ENCODE peak calls at places on chromosomes 12 and 14, in six cellular contexts. W is NB4, X is progenitor cell of endocrine pancreas, B is BE2C, D is neural crest cell, C is osteocyte. F is an unnamed sample.

GRCh38 chr12:45216297-45216982 is 545 bp downstream of the ANO6 start:
- DNase-seq in X (peak), C (peak), B (peak), D (peak), W (peak), F (peak)

GRCh38 chr12:46608431-46609280 is 217.1 kb downstream of the SLC38A4 start:
- DNase-seq in D (no peak), C (no peak), B (no peak), X (no peak), W (no peak), F (no peak)

GRCh38 chr14:87698496-87698895 is 294.5 kb downstream of the GALC start:
- DNase-seq in B (no peak), C (no peak), X (no peak), W (peak), D (no peak), F (no peak)

GRCh38 chr12:131816495-131816894 is 11.7 kb upstream of the MMP17 start:
- DNase-seq in W (no peak), X (no peak), D (no peak), B (no peak), C (no peak), F (no peak)

GRCh38 chr12:101695698-101696097 is 1.7 kb upstream of the CHPT1 start:
- DNase-seq in B (no peak), W (peak), D (no peak), X (no peak), C (no peak), F (no peak)

GRCh38 chr12:111405856-111406473 is at the start of gene SH2B3:
- DNase-seq in W (no peak), C (no peak), X (no peak), B (peak), D (no peak), F (no peak)

GRCh38 chr12:116339800-116340371 is 62.4 kb upstream of the MED13L start:
- DNase-seq in D (no peak), C (no peak), X (no peak), W (no peak), B (no peak), F (no peak)

GRCh38 chr12:112878488-112878887 is 28.3 kb upstream of the OAS1 start:
- DNase-seq in X (no peak), W (no peak), C (no peak), D (no peak), B (no peak), F (no peak)

GRCh38 chr14:101903111-101903561 is 61.2 kb upstream of the DYNC1H1 start:
- DNase-seq in X (no peak), D (no peak), B (no peak), W (no peak), C (no peak), F (no peak)

GRCh38 chr12:37666069-37666781 is 650.3 kb upstream of the ALG10B start:
- DNase-seq in C (peak), D (no peak), B (no peak), W (no peak), X (no peak), F (no peak)

GRCh38 chr12:67068204-67068731 is 200.9 kb upstream of the CAND1 start:
- DNase-seq in C (no peak), X (no peak), W (no peak), B (no peak), D (peak), F (no peak)

GRCh38 chr14:75418779-75419768 is 8.7 kb upstream of the JDP2 start:
- DNase-seq in X (no peak), W (peak), D (no peak), C (no peak), B (peak), F (no peak)

GRCh38 chr12:69910739-69911138 is 85.7 kb downstream of the MYRFL start:
- DNase-seq in X (no peak), W (no peak), D (no peak), B (no peak), C (no peak), F (no peak)

GRCh38 chr12:15001733-15002471 is 29.1 kb downstream of the PDE6H start:
- DNase-seq in D (no peak), C (no peak), B (peak), X (no peak), W (no peak), F (no peak)

GRCh38 chr14:51087024-51087423 is 7.9 kb downstream of the TRIM9 start:
- DNase-seq in B (peak), C (no peak), W (peak), X (no peak), D (no peak), F (no peak)

DNA sequence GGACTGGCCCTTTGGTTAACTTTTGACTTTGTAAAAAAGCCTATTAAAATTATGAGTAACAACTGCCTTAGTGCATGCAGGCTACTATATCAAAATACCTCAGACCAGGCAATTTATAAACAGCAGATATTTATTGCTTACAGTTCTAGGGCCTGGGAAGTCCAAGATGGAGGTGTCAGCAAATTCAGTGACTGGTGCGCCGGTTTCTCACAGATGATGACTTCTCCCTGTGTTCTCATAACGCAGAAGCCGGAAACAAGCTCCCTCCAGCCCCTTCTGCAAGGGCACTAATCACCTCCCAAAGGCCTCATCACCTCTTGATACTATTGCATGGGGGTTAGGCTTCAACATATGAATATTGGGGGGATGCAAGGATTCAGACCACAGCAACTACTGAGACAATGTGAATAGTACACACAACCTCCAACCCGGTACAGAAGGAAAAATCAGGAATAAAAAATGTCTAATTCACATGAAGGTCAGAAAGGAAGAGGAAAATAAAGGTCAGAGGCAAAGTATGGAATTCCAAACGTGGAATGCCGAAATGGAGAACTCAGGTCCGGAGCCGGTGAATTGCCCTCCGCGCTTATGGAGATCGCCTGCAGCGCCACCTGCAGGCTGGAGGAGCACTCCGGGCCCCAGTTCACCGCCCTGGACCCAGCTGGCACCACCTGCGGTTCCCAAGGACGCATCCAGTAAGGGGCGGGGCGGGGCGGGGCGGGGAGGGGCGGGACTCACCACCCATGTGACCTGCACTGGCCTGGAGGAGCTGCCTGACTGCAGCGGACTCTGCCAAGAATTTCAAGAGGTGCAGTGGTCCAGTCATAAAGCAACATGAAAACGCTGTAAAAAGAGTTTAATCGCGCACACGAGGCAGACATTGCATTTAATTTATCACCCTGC is 203.4 kb downstream of the KIF26A start:
- DNase-seq in D (peak), X (peak), B (peak), C (no peak), W (peak), F (peak)
- TF ChIP-seq CTCF in D (peak), X (peak), B (peak), C (peak), W (no peak), F (peak)

GRCh38 chr14:20986811-20987210 is 3.0 kb upstream of the METTL17 start:
- DNase-seq in C (no peak), W (peak), D (no peak), B (no peak), X (no peak), F (no peak)

GRCh38 chr14:20989464-20989786 is 355 bp upstream of the METTL17 start:
- DNase-seq in B (no peak), C (no peak), D (no peak), W (no peak), X (no peak), F (no peak)

GRCh38 chr14:20988717-20989116 is 1.1 kb upstream of the METTL17 start:
- DNase-seq in X (no peak), D (no peak), B (no peak), W (no peak), C (no peak), F (no peak)

GRCh38 chr14:20989787-20990600 is at the start of gene METTL17:
- DNase-seq in D (peak), C (peak), X (peak), W (peak), B (peak), F (peak)
- TF ChIP-seq CTCF in D (peak), C (peak), X (peak), W (peak), B (peak), F (peak)

DNA sequence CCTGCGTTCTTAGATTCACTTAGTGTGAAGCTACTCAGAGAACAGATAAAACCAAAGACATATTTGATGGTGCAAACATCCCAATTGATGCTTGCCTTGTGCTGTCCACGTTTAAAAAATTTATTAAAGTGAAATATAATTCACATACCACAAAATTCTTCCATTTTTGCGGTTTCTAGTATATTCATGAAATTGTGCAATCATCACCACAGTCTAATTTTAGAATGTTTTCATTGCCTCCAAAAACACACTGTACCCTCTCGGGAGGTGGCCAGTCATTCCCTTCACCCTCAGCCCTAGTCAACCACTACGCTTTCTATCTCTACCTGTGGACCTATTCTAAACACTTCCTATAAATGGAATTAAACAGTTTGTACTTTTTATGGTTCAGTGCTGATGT is 1109.2 kb downstream of the FLRT2 start:
- DNase-seq in B (no peak), D (no peak), C (no peak), W (peak), X (no peak), F (no peak)
- TF ChIP-seq CTCF in B (no peak), D (no peak), C (no peak), W (no peak), X (no peak), F (no peak)

GRCh38 chr14:94816113-94816512 is 46.2 kb upstream of the GSC start:
- DNase-seq in W (no peak), B (no peak), X (no peak), D (no peak), C (no peak), F (no peak)
- TF ChIP-seq CTCF in W (no peak), B (peak), X (peak), D (no peak), C (peak), F (no peak)

GRCh38 chr12:43282106-43282505 is 269.9 kb downstream of the ADAMTS20 start:
- DNase-seq in W (peak), B (no peak), D (no peak), C (no peak), X (no peak), F (no peak)
- TF ChIP-seq CTCF in W (no peak), B (peak), D (peak), C (peak), X (peak), F (peak)

DNA sequence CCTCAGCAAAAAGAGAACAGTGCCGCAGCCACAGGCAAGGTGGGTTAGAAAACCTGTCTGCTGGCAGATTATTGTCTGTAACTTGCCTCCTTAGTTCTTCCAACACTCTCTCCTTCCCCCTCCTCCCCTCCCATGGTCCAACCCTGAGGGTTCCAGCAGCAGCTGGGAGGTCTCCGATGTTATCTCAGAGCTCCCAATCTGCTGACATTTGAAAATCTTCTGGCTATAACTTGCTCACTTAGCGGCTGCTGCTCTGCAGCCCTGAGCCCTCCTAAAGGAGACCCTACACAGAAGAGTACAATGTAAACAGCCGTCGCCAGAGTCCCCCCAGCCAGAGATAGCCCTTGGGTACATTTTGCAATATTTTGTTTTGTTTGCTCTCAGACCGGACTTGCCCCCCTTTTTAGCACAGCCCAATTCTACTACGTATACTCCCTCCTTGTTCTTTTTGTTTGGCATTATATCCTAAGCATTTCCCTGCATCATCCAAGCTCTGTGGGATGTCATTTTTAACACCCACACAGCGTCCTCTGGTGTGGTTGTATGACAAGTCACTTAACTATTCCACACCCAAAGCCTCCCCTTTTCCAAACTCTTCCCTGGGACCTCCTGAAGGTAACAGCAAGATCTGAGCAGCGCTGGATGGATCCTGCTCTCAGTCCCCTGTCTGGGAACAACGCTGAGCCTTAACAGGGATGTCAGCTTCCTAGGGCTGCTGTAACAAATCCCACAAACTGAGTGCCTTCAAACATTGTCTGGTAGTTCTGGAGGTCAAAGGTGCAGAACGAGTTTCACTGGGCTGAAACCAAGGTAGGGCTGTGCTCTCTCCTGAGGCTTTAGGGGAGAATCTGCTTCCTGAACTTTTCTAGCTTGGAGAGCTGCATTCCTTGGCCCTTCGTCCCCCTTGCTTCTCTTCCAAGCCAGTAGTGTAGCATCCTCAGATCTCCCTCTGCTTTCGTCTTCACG is 25.4 kb upstream of the TCL1B start:
- DNase-seq in X (no peak), D (no peak), C (no peak), B (no peak), W (no peak), F (no peak)
- TF ChIP-seq CTCF in X (no peak), D (no peak), C (no peak), B (no peak), W (no peak), F (no peak)

GRCh38 chr14:96090441-96091148 is 51.4 kb downstream of the C14orf132 start:
- DNase-seq in W (no peak), D (no peak), C (peak), B (peak), X (no peak), F (no peak)
- TF ChIP-seq CTCF in W (no peak), D (no peak), C (no peak), B (no peak), X (no peak), F (no peak)

GRCh38 chr12:27187697-27188096 is 56.4 kb upstream of the STK38L start:
- DNase-seq in C (no peak), B (no peak), X (no peak), W (no peak), D (no peak), F (no peak)
- TF ChIP-seq CTCF in C (no peak), B (no peak), X (no peak), W (no peak), D (no peak), F (no peak)

GRCh38 chr12:54357802-54358619 is 6.3 kb downstream of the GPR84 start:
- DNase-seq in C (no peak), W (peak), D (no peak), B (no peak), X (no peak), F (no peak)
- TF ChIP-seq CTCF in C (no peak), W (no peak), D (no peak), B (no peak), X (no peak), F (peak)

DNA sequence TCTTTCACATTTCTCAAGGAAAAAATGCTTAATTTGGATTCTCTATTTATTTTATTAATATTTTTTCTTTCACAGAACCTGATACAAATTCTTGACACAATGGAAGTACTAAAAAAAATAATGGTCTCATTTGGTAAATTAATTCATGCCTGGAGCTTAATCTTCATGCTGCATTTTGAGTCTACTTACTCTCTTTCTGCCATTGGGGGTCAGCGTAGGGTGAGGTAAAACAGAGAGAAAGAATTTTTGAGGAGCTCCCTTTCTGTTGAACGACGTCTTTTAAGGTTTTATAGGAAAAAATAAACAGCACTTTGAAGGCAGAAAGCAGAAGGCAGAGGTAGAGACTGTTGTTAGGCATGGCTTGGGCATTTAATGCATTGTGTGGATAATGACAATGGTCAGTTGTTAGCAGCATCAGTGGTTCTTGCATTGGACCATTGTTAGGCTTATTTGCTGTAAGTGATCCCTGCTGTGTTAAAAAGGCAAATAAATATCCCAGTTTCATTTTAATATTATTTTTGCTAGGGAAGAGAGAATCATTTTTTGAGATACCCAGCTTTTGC is 557.2 kb upstream of the STXBP6 start:
- DNase-seq in C (no peak), D (no peak), B (no peak), W (no peak), X (no peak), F (no peak)
- TF ChIP-seq CTCF in C (no peak), D (no peak), B (no peak), W (no peak), X (no peak), F (peak)